ENCODE peak calls at places on chromosomes 7 and 10, in five cellular contexts. Y is HCT116, X is heart left ventricle, D is left ventricle myocardium inferior, Q is IMR-90. K is an unnamed sample.

GRCh38 chr7:112970771-112971170 is 115.9 kb downstream of the GPR85 start:
- DNase-seq in D (no peak), X (no peak), Q (no peak), Y (peak), K (no peak)

GRCh38 chr7:128934361-128935352 is 3.1 kb upstream of the IRF5 start:
- DNase-seq in X (no peak), Y (no peak), Q (no peak), D (no peak), K (no peak)

GRCh38 chr10:79452174-79452611 is 6.8 kb upstream of the ZCCHC24 start:
- DNase-seq in Q (peak), D (no peak), Y (no peak), X (no peak), K (no peak)

GRCh38 chr10:60762554-60762953 is 15.7 kb upstream of the CDK1 start:
- DNase-seq in D (no peak), Q (no peak), Y (no peak), X (no peak), K (no peak)

GRCh38 chr7:137337902-137338301 is 5.6 kb downstream of the PTN start:
- DNase-seq in D (no peak), X (no peak), Q (no peak), Y (no peak), K (no peak)

GRCh38 chr7:36058020-36058592 is 94.9 kb upstream of the EEPD1 start:
- DNase-seq in Y (no peak), D (no peak), Q (no peak), X (no peak), K (no peak)

GRCh38 chr7:113730309-113730955 is 188.4 kb downstream of the PPP1R3A start:
- DNase-seq in Q (peak), Y (no peak), D (no peak), X (no peak), K (no peak)

GRCh38 chr10:60073397-60073780 is 167.0 kb upstream of the CCDC6 start:
- DNase-seq in X (no peak), Q (no peak), Y (no peak), D (no peak), K (no peak)

GRCh38 chr10:46080886-46081285 is 34.8 kb upstream of the MSMB start:
- DNase-seq in Q (no peak), X (no peak), D (no peak), Y (no peak), K (no peak)

GRCh38 chr7:149598721-149599308 is 101.2 kb upstream of the ZNF746 start:
- DNase-seq in Q (peak), Y (peak), D (no peak), X (no peak), K (no peak)

GRCh38 chr7:136030867-136031318 is 53.7 kb upstream of the MTPN start:
- DNase-seq in D (no peak), Y (no peak), X (no peak), Q (no peak), K (no peak)

GRCh38 chr7:18770852-18771251 is 275.3 kb downstream of the HDAC9 start:
- DNase-seq in Y (no peak), Q (no peak), X (no peak), D (no peak), K (no peak)

GRCh38 chr10:34768261-34768971 is 46.7 kb downstream of the PARD3 start:
- DNase-seq in Y (no peak), D (peak), X (peak), Q (peak), K (peak)

GRCh38 chr7:19376591-19376990 is 231.4 kb upstream of the FERD3L start:
- DNase-seq in X (no peak), D (no peak), Y (no peak), Q (peak), K (no peak)

GRCh38 chr10:114856544-114857287 is 35.1 kb downstream of the FHIP2A start:
- DNase-seq in Y (no peak), X (no peak), D (no peak), Q (peak), K (no peak)

GRCh38 chr7:16677978-16678494 is 32.1 kb downstream of the BZW2 start:
- DNase-seq in Y (no peak), D (no peak), X (no peak), Q (no peak), K (no peak)

GRCh38 chr7:156617215-156617614 is 23.4 kb upstream of the RNF32 start:
- DNase-seq in D (no peak), Q (no peak), Y (no peak), X (no peak), K (no peak)

GRCh38 chr7:156614434-156615264 is 25.9 kb upstream of the RNF32 start:
- DNase-seq in D (no peak), Q (no peak), Y (no peak), X (no peak), K (no peak)

GRCh38 chr7:156618791-156619367 is 21.7 kb upstream of the RNF32 start:
- DNase-seq in Y (no peak), X (no peak), D (no peak), Q (no peak), K (no peak)

GRCh38 chr7:156618078-156618790 is 22.3 kb upstream of the RNF32 start:
- DNase-seq in Y (no peak), D (no peak), X (no peak), Q (no peak), K (no peak)

DNA sequence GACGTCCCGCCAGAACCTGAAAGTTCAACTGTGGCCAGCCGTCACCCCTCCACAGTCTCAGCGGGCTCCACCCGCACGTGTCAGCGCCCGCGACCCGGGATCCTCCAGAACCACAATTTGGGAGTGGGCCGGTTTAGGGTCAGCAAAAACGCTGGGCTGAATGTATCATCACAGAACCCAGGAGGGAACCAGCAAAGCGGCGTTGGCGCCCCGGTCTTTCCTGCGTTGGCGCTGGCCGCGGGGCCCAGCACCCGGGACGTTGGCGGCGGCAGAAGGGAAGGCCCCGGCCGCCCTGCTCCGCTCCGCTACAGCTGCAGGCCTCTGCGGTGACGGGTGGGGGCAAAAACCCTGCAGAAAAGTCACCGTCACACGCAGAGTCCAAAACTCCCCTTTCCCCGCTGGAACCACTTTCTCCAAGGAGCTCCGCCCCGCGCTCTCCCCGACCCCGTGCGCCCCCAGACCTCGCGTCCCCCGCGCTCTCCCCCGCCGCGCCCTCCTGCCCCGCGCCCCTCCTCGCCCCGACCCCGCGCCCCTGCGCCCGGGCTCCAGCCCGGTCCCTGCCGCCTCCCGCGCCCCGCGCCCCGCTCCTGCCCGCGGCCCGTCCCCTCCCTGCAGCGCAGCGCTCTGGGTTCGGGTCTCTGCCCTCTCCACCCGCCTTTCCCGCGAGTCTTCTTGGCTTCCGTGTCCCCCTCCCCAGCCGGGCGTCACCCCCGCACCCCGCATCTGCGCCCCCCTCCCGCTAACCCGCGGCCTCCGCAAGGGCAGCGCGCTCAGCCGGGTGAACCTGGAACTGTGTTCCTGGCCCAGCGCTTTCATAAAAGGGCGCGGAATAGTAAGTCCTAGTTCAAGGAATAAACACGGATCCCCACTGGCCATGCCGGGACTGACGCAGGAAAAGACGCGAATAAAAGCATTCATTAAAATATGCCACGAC is 24.0 kb upstream of the RNF32 start:
- DNase-seq in D (no peak), Y (no peak), X (no peak), Q (peak), K (no peak)
- H3K4me3 ChIP-seq in D (peak), Y (no peak), X (no peak), Q (no peak), K (no peak)

DNA sequence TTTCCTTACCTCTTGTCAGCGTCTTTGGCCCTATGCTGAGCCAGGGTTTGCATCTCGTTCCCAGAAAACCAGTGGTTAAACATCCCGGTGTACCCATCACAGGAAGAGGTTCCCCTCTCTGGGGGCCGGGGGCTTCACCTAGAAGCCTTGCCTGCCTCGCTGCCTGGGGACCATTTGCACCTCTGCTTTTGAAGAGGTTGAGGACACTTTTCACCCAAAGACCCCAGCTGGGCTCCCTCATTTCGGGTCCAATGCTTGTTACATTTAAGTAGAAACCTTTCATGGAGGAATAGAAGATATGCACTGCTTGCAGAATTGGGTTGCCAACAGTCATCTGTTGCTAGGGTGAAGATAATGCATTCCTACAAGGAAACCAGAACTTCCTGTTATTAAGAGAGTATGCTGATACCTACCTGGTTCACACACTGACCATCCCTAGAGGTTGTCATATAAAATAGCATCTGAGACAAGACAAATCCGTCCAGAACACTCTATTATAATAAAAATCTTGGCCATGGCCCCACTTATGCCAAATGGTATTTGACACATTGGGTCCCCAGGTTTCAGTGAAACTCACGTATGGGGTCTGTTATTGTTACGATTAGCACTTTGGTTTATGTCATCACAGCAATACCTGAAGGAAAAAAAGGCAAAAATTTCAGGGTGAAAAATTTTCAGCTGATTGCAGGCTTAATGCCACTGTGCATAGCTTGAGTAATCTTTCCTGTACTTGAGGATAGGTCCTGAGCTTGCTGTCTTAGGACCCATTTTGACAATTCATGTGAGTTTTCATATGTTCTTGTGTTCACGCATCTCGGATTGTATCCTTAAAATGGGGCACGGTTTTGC is 917 bp downstream of the ZNF365 start:
- DNase-seq in D (no peak), Q (peak), X (no peak), Y (no peak), K (no peak)
- H3K27ac ChIP-seq in D (no peak), Q (no peak), X (peak), Y (no peak), K (no peak)

GRCh38 chr7:24462984-24463383 is 110.3 kb upstream of the PALS2 start:
- DNase-seq in Q (no peak), D (no peak), X (no peak), Y (no peak), K (no peak)

GRCh38 chr7:24466109-24466768 is 107.0 kb upstream of the PALS2 start:
- DNase-seq in Y (no peak), X (no peak), D (no peak), Q (no peak), K (no peak)

GRCh38 chr7:24462117-24462516 is 111.1 kb upstream of the PALS2 start:
- DNase-seq in Y (no peak), X (no peak), D (no peak), Q (no peak), K (no peak)

GRCh38 chr7:24463474-24463873 is 109.8 kb upstream of the PALS2 start:
- DNase-seq in Y (no peak), D (no peak), Q (no peak), X (no peak), K (no peak)

GRCh38 chr7:24464846-24465245 is 108.4 kb upstream of the PALS2 start:
- DNase-seq in Q (no peak), Y (no peak), D (no peak), X (no peak), K (no peak)
- H3K4me3 ChIP-seq in Q (no peak), Y (no peak), D (no peak), X (no peak), K (no peak)

GRCh38 chr7:81433196-81433595 is 336.7 kb downstream of the HGF start:
- DNase-seq in Y (no peak), Q (no peak), D (no peak), X (no peak), K (no peak)
- H3K27ac ChIP-seq in Y (no peak), Q (no peak), D (no peak), X (no peak), K (no peak)

GRCh38 chr7:39880556-39880955 is 69.5 kb upstream of the CDK13 start:
- DNase-seq in Q (peak), Y (no peak), D (no peak), X (no peak), K (no peak)

DNA sequence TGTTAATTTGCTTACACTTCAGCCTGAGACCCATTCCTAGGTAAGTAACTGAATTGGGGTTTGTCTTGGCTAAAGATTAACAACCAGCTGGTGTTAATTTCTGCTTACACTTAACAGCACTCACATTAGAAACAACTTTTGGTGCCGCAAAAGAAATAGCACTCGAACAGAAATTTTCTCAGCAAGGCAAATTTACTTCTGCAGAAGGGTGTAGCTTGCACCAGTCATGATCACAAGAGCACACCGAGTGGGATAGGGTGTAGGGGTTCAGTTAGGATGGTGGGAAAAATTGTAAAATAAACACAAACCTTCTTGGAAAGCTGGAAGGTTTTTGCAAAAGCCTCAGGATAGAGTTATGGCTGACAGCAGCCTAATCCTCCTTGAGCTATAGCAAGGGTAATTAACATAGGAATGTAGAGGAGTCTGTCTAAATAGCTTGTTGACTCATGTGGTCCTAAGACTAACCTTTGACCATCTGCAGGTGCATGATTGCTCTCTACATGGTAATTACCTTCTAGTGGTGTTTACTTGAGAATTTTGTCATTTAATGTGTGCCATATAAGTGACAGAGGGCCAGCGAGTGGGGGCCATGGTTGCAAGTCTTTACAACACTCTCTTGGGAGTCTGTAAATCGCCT is 67.8 kb upstream of the CDK13 start:
- DNase-seq in Q (no peak), X (no peak), Y (no peak), D (no peak), K (no peak)
- H3K4me3 ChIP-seq in Q (no peak), X (no peak), Y (no peak), D (no peak), K (no peak)

GRCh38 chr10:84224411-84225028 is 824 bp downstream of the LRIT2 start:
- DNase-seq in D (no peak), X (no peak), Q (no peak), Y (no peak), K (no peak)

GRCh38 chr10:84225424-84226173 is at the start of gene LRIT2:
- DNase-seq in Y (no peak), X (no peak), D (no peak), Q (no peak), K (no peak)

GRCh38 chr10:84230359-84230758 is 5.0 kb upstream of the LRIT2 start:
- DNase-seq in Y (no peak), Q (no peak), D (no peak), X (no peak), K (no peak)

GRCh38 chr10:84226616-84227015 is 1.3 kb upstream of the LRIT2 start:
- DNase-seq in Y (no peak), D (no peak), Q (no peak), X (no peak), K (no peak)

DNA sequence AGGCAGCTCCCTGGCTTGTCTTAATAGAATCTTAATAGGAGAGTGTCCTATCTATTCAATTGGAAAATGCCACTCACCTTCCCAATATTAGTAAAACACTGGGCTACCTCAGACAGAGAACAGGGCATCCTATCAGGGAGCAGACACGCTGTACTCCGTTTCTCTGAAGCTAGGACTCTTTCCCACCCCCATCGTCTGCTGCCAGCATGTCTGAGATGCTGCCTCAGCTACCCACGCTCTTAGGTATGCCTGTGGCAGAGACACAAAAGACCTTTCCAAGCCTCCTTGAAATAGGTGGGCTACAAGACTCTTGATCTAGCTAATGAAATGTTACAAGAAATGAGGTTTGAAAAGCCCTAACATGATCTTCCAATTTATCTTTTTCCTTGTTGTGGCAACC is 2.5 kb upstream of the LRIT2 start:
- DNase-seq in Y (no peak), D (no peak), X (no peak), Q (no peak), K (no peak)
- H3K27ac ChIP-seq in Y (no peak), D (no peak), X (no peak), Q (no peak), K (no peak)

GRCh38 chr10:660980-661890 is 28.2 kb downstream of the DIP2C start:
- DNase-seq in D (no peak), Y (no peak), X (no peak), Q (no peak), K (no peak)
- H3K4me3 ChIP-seq in D (no peak), Y (no peak), X (no peak), Q (no peak), K (no peak)

DNA sequence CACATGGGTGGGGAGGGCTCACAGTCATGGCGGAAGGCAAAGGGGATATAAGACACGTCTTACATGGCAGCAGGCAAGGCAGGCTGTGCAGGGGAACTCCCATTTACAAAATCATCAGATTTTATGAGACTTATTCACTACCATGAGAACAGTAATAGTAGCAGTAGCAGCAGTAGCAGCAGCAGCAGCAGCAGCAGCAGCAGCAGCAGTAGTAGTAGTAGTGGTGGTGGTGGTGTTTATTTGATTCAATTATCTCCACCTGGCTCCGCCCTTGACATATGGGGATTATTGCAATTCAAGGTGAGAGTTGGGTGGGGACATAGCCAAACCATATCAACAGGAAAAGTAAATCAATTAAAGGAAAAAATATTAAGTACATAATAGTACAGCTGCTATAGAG is 184.7 kb downstream of the LRMDA start:
- DNase-seq in Y (no peak), X (no peak), D (no peak), Q (no peak), K (no peak)
- H3K27ac ChIP-seq in Y (no peak), X (no peak), D (no peak), Q (no peak), K (no peak)

GRCh38 chr10:100825946-100826660 is 80.7 kb downstream of the PAX2 start:
- DNase-seq in D (no peak), Q (no peak), Y (no peak), X (no peak), K (no peak)
- H3K4me3 ChIP-seq in D (peak), Q (no peak), Y (peak), X (no peak), K (peak)